ENCODE peak calls at places on chromosomes 16 and 17, in seven cellular contexts. M is H9, C is neuronal stem cell, E is mesenchymal stem cell, U is mesendoderm, A is H1, R is IMR-90. P is an unnamed sample.

GRCh38 chr17:50262001-50262794 is 12.1 kb upstream of the TMEM92 start:
- DNase-seq in M (peak; percentile 35), C (no peak), E (no peak), U (no peak), A (no peak), R (no peak), P (no peak)

GRCh38 chr16:57830890-57831484 is 28.7 kb upstream of the KIFC3 start:
- DNase-seq in M (no peak), C (no peak), E (no peak), U (peak; percentile 42), A (no peak), R (no peak), P (peak; percentile 85)

GRCh38 chr17:13575922-13576419 is 25.8 kb downstream of the HS3ST3A1 start:
- DNase-seq in M (peak; percentile 85), C (no peak), E (no peak), U (peak; percentile 99), A (peak; percentile 80), R (peak; percentile 80), P (no peak)

GRCh38 chr16:3004781-3005284 is 7.9 kb upstream of the CLDN9 start:
- DNase-seq in M (peak; percentile 71), C (no peak), E (no peak), U (peak; percentile 71), A (no peak), R (no peak), P (peak; percentile 33)

GRCh38 chr16:27449434-27450188 is 47.6 kb downstream of the IL21R start:
- DNase-seq in M (no peak), C (no peak), E (no peak), U (no peak), A (no peak), R (no peak), P (no peak)

GRCh38 chr17:56679767-56680422 is 86.4 kb downstream of the NOG start:
- DNase-seq in M (no peak), C (no peak), E (peak; percentile 57), U (peak; percentile 53), A (no peak), R (no peak), P (peak; percentile 98)

GRCh38 chr17:40286473-40286872 is 1.2 kb upstream of the CDC6 start:
- DNase-seq in M (no peak), C (no peak), E (no peak), U (no peak), A (no peak), R (no peak), P (no peak)

GRCh38 chr16:66020642-66021041 is 345.8 kb upstream of the CDH5 start:
- DNase-seq in M (no peak), C (no peak), E (peak; percentile 56), U (no peak), A (no peak), R (peak; percentile 52), P (no peak)

GRCh38 chr16:84821728-84822676 is 2.2 kb downstream of the CRISPLD2 start:
- DNase-seq in M (no peak), C (no peak), E (peak; percentile 63), U (no peak), A (no peak), R (no peak), P (no peak)

GRCh38 chr17:48240562-48241130 is 133.1 kb downstream of the SNX11 start:
- DNase-seq in M (no peak), C (no peak), E (peak; percentile 54), U (peak; percentile 42), A (no peak), R (peak; percentile 11), P (no peak)

GRCh38 chr17:21689604-21690003 is 2.7 kb upstream of the KCNJ18 start:
- DNase-seq in M (no peak), C (no peak), E (no peak), U (no peak), A (no peak), R (peak; percentile 72), P (peak; percentile 17)

GRCh38 chr17:45432405-45433113 is at the start of gene ARHGAP27:
- DNase-seq in M (peak; percentile 76), C (no peak), E (peak; percentile 13), U (peak; percentile 49), A (no peak), R (no peak), P (peak; percentile 40)

GRCh38 chr17:6471531-6472465 is 27.5 kb downstream of the PIMREG start:
- DNase-seq in M (no peak), C (peak; percentile 59), E (peak; percentile 61), U (peak; percentile 66), A (no peak), R (peak; percentile 61), P (no peak)

GRCh38 chr16:1543085-1543896 is 9.8 kb downstream of the TMEM204 start:
- DNase-seq in M (peak; percentile 51), C (no peak), E (peak; percentile 95), U (peak; percentile 71), A (no peak), R (peak; percentile 76), P (peak; percentile 98)

GRCh38 chr16:46976550-46976949 is 3.1 kb upstream of the DNAJA2 start:
- DNase-seq in M (no peak), C (no peak), E (no peak), U (no peak), A (no peak), R (no peak), P (no peak)

GRCh38 chr16:79089735-79090284 is 510.7 kb downstream of the MAF start:
- DNase-seq in M (no peak), C (no peak), E (no peak), U (no peak), A (no peak), R (no peak), P (peak; percentile 6)

DNA sequence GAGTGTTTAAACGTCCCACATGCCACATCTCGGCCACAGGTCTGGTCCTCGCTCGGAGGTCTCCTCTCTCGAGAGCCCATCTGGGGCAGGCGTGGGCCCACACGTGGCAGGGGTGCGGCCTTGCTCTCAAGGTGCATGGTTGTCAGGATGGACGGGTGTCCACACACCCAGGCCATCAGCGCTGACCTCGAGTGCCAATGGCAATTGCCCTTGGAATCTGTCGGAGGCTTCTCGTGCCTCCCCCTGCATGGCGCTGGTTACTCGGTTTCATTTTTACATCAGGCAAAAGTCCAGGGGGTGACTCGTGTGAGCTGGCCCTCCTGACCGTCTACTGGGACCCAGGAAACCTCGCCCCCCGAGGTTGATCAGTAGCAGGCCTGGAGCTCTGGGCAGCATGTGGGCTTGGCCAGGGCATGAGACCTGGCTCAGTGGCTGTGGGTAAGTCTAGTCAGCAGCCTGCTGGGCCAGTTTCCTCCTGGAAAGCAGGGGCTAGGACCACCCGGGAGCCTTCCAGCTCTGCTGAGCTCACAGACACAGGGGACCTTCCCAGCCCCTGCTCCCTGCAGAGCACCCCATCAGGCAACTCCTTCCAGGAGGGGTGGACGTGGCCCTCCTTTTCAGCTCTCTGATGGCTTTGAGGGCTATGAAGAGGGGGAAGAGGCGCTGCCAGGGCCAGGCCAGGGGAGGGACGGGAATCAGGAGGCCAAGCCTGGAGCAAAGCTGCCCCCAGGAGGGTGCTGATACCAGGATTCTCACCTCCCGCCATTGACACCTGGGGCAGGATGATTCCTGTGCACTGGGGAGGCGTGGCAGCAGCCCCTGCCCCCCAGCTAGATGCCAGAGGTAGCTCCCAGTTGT is 3.7 kb upstream of the ZNF469 start:
- DNase-seq in M (no peak), C (no peak), E (no peak), U (no peak), A (no peak), R (peak; percentile 35), P (no peak)
- H4K8ac ChIP-seq in M (no peak overlapping the region), C (peak overlapping the region; percentile 78), E (no peak overlapping the region), U (no peak overlapping the region), A (no peak overlapping the region), R (no peak overlapping the region), P (no peak overlapping the region)

GRCh38 chr16:86334062-86334461 is 176.3 kb upstream of the FOXF1 start:
- DNase-seq in M (peak; percentile 28), C (no peak), E (no peak), U (peak; percentile 72), A (no peak), R (no peak), P (no peak)

GRCh38 chr16:86337581-86338402 is 172.5 kb upstream of the FOXF1 start:
- DNase-seq in M (peak; percentile 19), C (no peak), E (no peak), U (no peak), A (no peak), R (no peak), P (no peak)

GRCh38 chr16:86335266-86336172 is 174.8 kb upstream of the FOXF1 start:
- DNase-seq in M (peak; percentile 32), C (no peak), E (no peak), U (no peak), A (no peak), R (no peak), P (no peak)

GRCh38 chr16:86338403-86339115 is 171.8 kb upstream of the FOXF1 start:
- DNase-seq in M (no peak), C (no peak), E (no peak), U (no peak), A (no peak), R (no peak), P (no peak)

GRCh38 chr16:86337138-86337537 is 173.2 kb upstream of the FOXF1 start:
- DNase-seq in M (peak; percentile 49), C (no peak), E (no peak), U (no peak), A (no peak), R (no peak), P (no peak)
- H3K18ac ChIP-seq in M (no peak overlapping the region), C (peak overlapping the region; percentile 53), E (no peak overlapping the region), U (peak overlapping the region; percentile 4), A (no peak overlapping the region), R (no peak overlapping the region), P (no peak overlapping the region)

DNA sequence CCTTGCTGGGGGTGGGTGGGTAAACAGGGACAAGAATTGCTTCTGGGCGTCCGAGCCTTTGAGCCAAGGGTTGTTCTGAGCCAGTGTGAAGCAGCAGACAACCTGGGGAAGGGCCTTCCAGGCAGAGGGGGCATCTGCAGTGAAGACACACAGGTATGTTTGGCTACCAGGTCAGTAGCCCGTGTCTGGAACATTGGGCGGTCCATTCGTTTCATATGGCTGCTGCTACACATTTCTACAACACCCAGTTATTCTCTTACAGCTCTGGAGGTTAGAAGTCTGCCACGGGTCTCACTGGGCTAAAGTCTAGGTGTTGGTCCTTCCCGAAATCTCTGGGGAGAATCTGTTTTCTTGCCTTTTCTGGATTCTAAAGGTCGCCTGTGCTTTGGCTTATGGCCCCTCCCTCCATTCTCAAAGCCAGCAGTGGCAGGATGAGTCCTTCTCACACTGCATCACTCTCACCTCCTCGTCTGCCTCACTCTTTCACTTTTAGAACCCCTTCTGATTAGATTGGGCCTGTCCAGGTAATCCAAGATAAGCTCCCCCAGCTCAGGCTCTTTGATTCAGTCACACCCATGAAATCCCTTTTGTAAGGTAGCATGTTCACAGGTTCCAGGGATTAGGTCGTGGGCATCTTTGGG is 136.1 kb downstream of the CLEC16A start:
- DNase-seq in M (no peak), C (no peak), E (no peak), U (no peak), A (no peak), R (no peak), P (no peak)
- H4K8ac ChIP-seq in M (no peak overlapping the region), C (no peak overlapping the region), E (peak overlapping the region; percentile 74), U (no peak overlapping the region), A (no peak overlapping the region), R (peak overlapping the region; percentile 84), P (peak overlapping the region; percentile 44)

DNA sequence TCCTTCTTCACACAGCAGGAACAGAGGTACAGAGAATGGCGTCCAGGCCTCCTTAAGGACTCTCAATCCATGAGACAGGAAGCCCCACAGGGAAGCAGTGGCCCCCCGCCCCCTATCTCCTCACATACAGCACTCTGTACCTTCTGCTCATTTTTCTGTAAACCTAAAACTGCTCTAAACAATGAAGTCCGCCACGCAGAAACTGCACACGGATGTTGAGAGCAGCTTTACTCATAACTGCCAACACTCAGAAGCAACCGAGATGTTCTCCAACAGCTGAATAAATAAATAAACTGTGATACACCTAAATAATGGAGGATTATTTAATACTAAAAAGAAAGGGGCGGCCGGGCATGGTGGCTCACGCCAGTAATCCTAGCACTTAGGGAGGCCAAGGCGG is 9.9 kb downstream of the TBC1D16 start:
- DNase-seq in M (no peak), C (no peak), E (no peak), U (no peak), A (no peak), R (peak; percentile 59), P (no peak)
- H3K18ac ChIP-seq in M (no peak overlapping the region), C (no peak overlapping the region), E (no peak overlapping the region), U (no peak overlapping the region), A (no peak overlapping the region), R (no peak overlapping the region), P (no peak overlapping the region)

GRCh38 chr17:76130473-76130872 is 10.6 kb downstream of the FOXJ1 start:
- DNase-seq in M (peak; percentile 51), C (no peak), E (no peak), U (no peak), A (no peak), R (no peak), P (no peak)
- H4K8ac ChIP-seq in M (no peak overlapping the region), C (no peak overlapping the region), E (no peak overlapping the region), U (no peak overlapping the region), A (no peak overlapping the region), R (no peak overlapping the region), P (no peak overlapping the region)

P was measured in trophoblast cell.